ENCODE peak calls at places on chromosome 13, in eight cellular contexts. H is stimulated activated CD8-positive, alpha-beta memory T cell treated with anti-CD3 and anti-CD28 coated beads, Interleukin-7, amount 100 ng/mL, for 48 hours; F is Caco-2; E is NCI-H1417; Q is AML-193; V is HFFc6; X is neural crest cell; Y is NT2/D1. K is an unnamed sample.

GRCh38 chr13:76852991-76853390 is 33.2 kb downstream of the KCTD12 start:
- DNase-seq in Q (no peak), V (peak), E (no peak), H (no peak), X (no peak), Y (no peak), F (no peak), K (no peak)

GRCh38 chr13:77637583-77637982 is 59.9 kb upstream of the SLAIN1 start:
- DNase-seq in V (no peak), E (peak), Q (no peak), H (no peak), X (no peak), F (no peak), Y (no peak), K (no peak)

GRCh38 chr13:21837841-21838551 is 167.1 kb downstream of the FGF9 start:
- DNase-seq in V (no peak), E (no peak), X (no peak), Q (no peak), F (no peak), Y (no peak), H (no peak), K (peak)

GRCh38 chr13:28856284-28856683 is 36.1 kb downstream of the MTUS2 start:
- DNase-seq in Q (no peak), F (no peak), H (no peak), X (no peak), Y (no peak), E (no peak), V (no peak), K (no peak)

GRCh38 chr13:65497265-65497664 is 1732.9 kb downstream of the PCDH9 start:
- DNase-seq in H (no peak), X (no peak), F (no peak), Q (no peak), Y (no peak), V (peak), E (no peak), K (peak)

GRCh38 chr13:31982540-31982939 is 49.0 kb upstream of the FRY start:
- DNase-seq in F (no peak), H (no peak), Y (no peak), X (no peak), V (peak), E (no peak), Q (peak), K (peak)

GRCh38 chr13:27283906-27284523 is 13.4 kb downstream of the RASL11A start:
- DNase-seq in Y (no peak), E (no peak), F (no peak), X (no peak), V (peak), Q (peak), H (no peak), K (peak)

GRCh38 chr13:33265133-33265532 is 20.4 kb downstream of the STARD13 start:
- DNase-seq in H (no peak), Y (no peak), Q (no peak), F (no peak), X (no peak), V (no peak), E (no peak), K (no peak)

GRCh38 chr13:92379371-92379770 is 847.2 kb upstream of the GPC6 start:
- DNase-seq in E (no peak), H (no peak), V (no peak), Q (peak), F (no peak), Y (no peak), X (no peak), K (no peak)

GRCh38 chr13:77980592-77980991 is 62.0 kb upstream of the EDNRB start:
- DNase-seq in Q (no peak), H (no peak), Y (peak), E (no peak), X (no peak), V (peak), F (no peak), K (peak)

GRCh38 chr13:110471833-110472162 is 89.7 kb downstream of the RAB20 start:
- DNase-seq in H (peak), X (no peak), V (no peak), Q (peak), E (no peak), F (no peak), Y (no peak), K (peak)

GRCh38 chr13:20547479-20547908 is 19.5 kb upstream of the IFT88 start:
- DNase-seq in X (no peak), V (no peak), F (no peak), Y (no peak), H (no peak), Q (no peak), E (no peak), K (peak)

GRCh38 chr13:20353973-20354372 is 121.9 kb upstream of the GJB6 start:
- DNase-seq in H (no peak), Y (no peak), V (peak), Q (peak), F (no peak), X (no peak), E (no peak), K (peak)

GRCh38 chr13:32587014-32587773 is 942 bp downstream of the PDS5B start:
- DNase-seq in E (peak), Y (no peak), F (peak), H (peak), V (peak), Q (peak), X (peak), K (peak)

GRCh38 chr13:106990594-106990993 is 422.7 kb upstream of the ARGLU1 start:
- DNase-seq in Q (no peak), Y (no peak), F (no peak), V (no peak), E (no peak), X (no peak), H (no peak), K (no peak)

K was measured in DMS53.